ENCODE peak calls at places on chromosomes 6 and 20, in five cellular contexts. E is heart right ventricle; A is DMS153; T is spleen; D is activated T-cell treated with anti-CD3 and anti-CD28 coated beads, Interleukin-2, amount 50 U/mL, for 4 hours. L is an unnamed sample.

GRCh38 chr6:133526436-133526835 is 285.3 kb downstream of the EYA4 start:
- DNase-seq in E (no peak), T (no peak), D (no peak), A (no peak), L (no peak)

GRCh38 chr20:32888636-32889035 is 29.9 kb downstream of the EFCAB8 start:
- DNase-seq in E (no peak), A (no peak), D (no peak), T (no peak), L (no peak)

GRCh38 chr6:44738652-44739141 is 351.2 kb downstream of the CDC5L start:
- DNase-seq in D (no peak), T (no peak), E (no peak), A (no peak), L (no peak)

GRCh38 chr6:161748535-161749386 is 474.9 kb upstream of the AGPAT4 start:
- DNase-seq in E (peak), T (no peak), D (no peak), A (no peak), L (peak)

GRCh38 chr6:112033824-112034223 is 20.1 kb upstream of the CCN6 start:
- DNase-seq in A (no peak), E (no peak), D (no peak), T (no peak), L (no peak)

GRCh38 chr20:43985608-43986316 is 71.1 kb downstream of the TOX2 start:
- DNase-seq in E (no peak), A (no peak), D (no peak), T (no peak), L (no peak)

GRCh38 chr20:25399038-25399430 is 8.4 kb upstream of the ABHD12 start:
- DNase-seq in A (peak), T (no peak), E (no peak), D (no peak), L (peak)

GRCh38 chr20:11791316-11792228 is 126.1 kb upstream of the BTBD3 start:
- DNase-seq in T (no peak), E (no peak), D (no peak), A (no peak), L (no peak)

GRCh38 chr20:63089051-63089907 is 82.5 kb upstream of the BHLHE23 start:
- DNase-seq in A (peak), T (peak), E (peak), D (peak), L (no peak)

GRCh38 chr6:11815231-11815630 is 36.6 kb upstream of the ADTRP start:
- DNase-seq in A (no peak), D (no peak), T (no peak), E (no peak), L (no peak)

GRCh38 chr6:134031696-134032255 is 20.6 kb downstream of the SLC2A12 start:
- DNase-seq in T (no peak), D (no peak), A (no peak), E (no peak), L (no peak)

GRCh38 chr20:9177278-9177677 is 108.4 kb downstream of the PLCB4 start:
- DNase-seq in E (no peak), T (no peak), D (no peak), A (no peak), L (no peak)

GRCh38 chr20:48685300-48685699 is 142.5 kb downstream of the PREX1 start:
- DNase-seq in A (no peak), T (no peak), E (no peak), D (no peak), L (no peak)

GRCh38 chr6:167424060-167424673 is 99.3 kb downstream of the TTLL2 start:
- DNase-seq in T (no peak), A (no peak), E (no peak), D (no peak), L (no peak)

GRCh38 chr6:36722879-36723278 is 25.3 kb downstream of the RAB44 start:
- DNase-seq in A (no peak), D (no peak), T (peak), E (no peak), L (no peak)

GRCh38 chr6:146113055-146113623 is 84.3 kb downstream of the GRM1 start:
- DNase-seq in T (no peak), E (no peak), D (no peak), A (no peak), L (no peak)

GRCh38 chr6:39169448-39170344 is 54.7 kb upstream of the SAYSD1 start:
- DNase-seq in D (no peak), A (no peak), T (no peak), E (no peak), L (no peak)

GRCh38 chr20:56428881-56429280 is 16.8 kb downstream of the CASS4 start:
- DNase-seq in A (no peak), E (no peak), T (no peak), D (no peak), L (no peak)

GRCh38 chr6:160102956-160103824 is 18.4 kb upstream of the SLC22A1 start:
- DNase-seq in D (no peak), T (peak), A (no peak), E (no peak), L (peak)

GRCh38 chr20:37192137-37192854 is 12.9 kb upstream of the MROH8 start:
- DNase-seq in T (peak), E (peak), A (peak), D (peak), L (peak)

GRCh38 chr6:158468666-158469065 is 91.2 kb upstream of the TMEM181 start:
- DNase-seq in D (no peak), E (no peak), T (no peak), A (peak), L (peak)

GRCh38 chr6:144482142-144482541 is 197.0 kb downstream of the UTRN start:
- DNase-seq in E (peak), D (peak), T (peak), A (no peak), L (peak)

GRCh38 chr20:52937701-52938100 is 34.5 kb upstream of the TSHZ2 start:
- DNase-seq in E (no peak), D (no peak), A (no peak), T (no peak), L (no peak)

GRCh38 chr6:51678905-51679620 is 408.4 kb downstream of the PKHD1 start:
- DNase-seq in A (peak), D (no peak), T (no peak), E (no peak), L (peak)

GRCh38 chr20:47681977-47682812 is 103.1 kb downstream of the SULF2 start:
- DNase-seq in A (no peak), T (peak), E (peak), D (no peak), L (no peak)

GRCh38 chr20:46135856-46136633 is 17.9 kb downstream of the CD40 start:
- DNase-seq in D (no peak), T (no peak), E (no peak), A (no peak), L (no peak)

GRCh38 chr6:150897400-150897943 is 32.0 kb downstream of the MTHFD1L start:
- DNase-seq in T (no peak), D (no peak), E (no peak), A (no peak), L (no peak)

GRCh38 chr6:39029156-39030011 is 19.2 kb upstream of the GLP1R start:
- DNase-seq in A (no peak), T (no peak), D (peak), E (peak), L (no peak)

GRCh38 chr6:26032387-26033131 is 54.7 kb upstream of the HFE start:
- DNase-seq in E (no peak), A (no peak), D (no peak), T (no peak), L (peak)

GRCh38 chr20:3720626-3721025 is 8.2 kb upstream of the SIGLEC1 start:
- DNase-seq in E (no peak), T (no peak), D (no peak), A (no peak), L (no peak)

GRCh38 chr20:33075281-33075680 is 4.2 kb upstream of the BPIFB4 start:
- DNase-seq in D (no peak), A (no peak), E (no peak), T (peak), L (no peak)

GRCh38 chr6:107304421-107305025 is 154.8 kb downstream of the PDSS2 start:
- DNase-seq in D (no peak), E (no peak), T (no peak), A (no peak), L (no peak)

GRCh38 chr6:39821739-39822532 is 29.8 kb downstream of the DAAM2 start:
- DNase-seq in A (no peak), T (no peak), E (peak), D (no peak), L (no peak)

GRCh38 chr6:75118925-75119515 is 86.8 kb downstream of the COL12A1 start:
- DNase-seq in E (no peak), T (no peak), D (no peak), A (no peak), L (no peak)

GRCh38 chr20:32764000-32764960 is 2.1 kb downstream of the DNMT3B start:
- DNase-seq in E (no peak), A (no peak), T (no peak), D (no peak), L (no peak)

GRCh38 chr6:36755435-36756348 is 58.1 kb downstream of the RAB44 start:
- DNase-seq in D (peak), A (no peak), T (no peak), E (no peak), L (no peak)

GRCh38 chr6:161038229-161039003 is 46.8 kb downstream of the MAP3K4 start:
- DNase-seq in A (no peak), E (no peak), T (no peak), D (no peak), L (no peak)

GRCh38 chr6:50791900-50792508 is 26.7 kb upstream of the TFAP2B start:
- DNase-seq in T (no peak), E (no peak), A (peak), D (no peak), L (peak)